ENCODE peak calls at places on chromosomes 1 and 21, in nine cellular contexts. H, A, T, X, Z, I, P, D and K are unnamed samples.

GRCh38 chr21:23162213-23162946 is 2164.2 kb downstream of the NCAM2 start:
- DNase-seq in H (no peak), A (no peak), T (no peak), X (no peak), Z (no peak), I (no peak), P (no peak), D (no peak), K (no peak)

GRCh38 chr1:24762133-24762676 is 17.0 kb downstream of the CLIC4 start:
- DNase-seq in H (no peak), A (no peak), T (no peak), X (no peak), Z (no peak), I (no peak), P (no peak), D (no peak), K (no peak)

GRCh38 chr1:43466403-43466802 is 12.7 kb upstream of the HYI start:
- DNase-seq in H (no peak), A (no peak), T (no peak), X (no peak), Z (no peak), I (no peak), P (no peak), D (no peak), K (no peak)

GRCh38 chr1:220281159-220281574 is 8.9 kb upstream of the RAB3GAP2 start:
- DNase-seq in H (no peak), A (no peak), T (peak; percentile 27), X (no peak), Z (no peak), I (no peak), P (no peak), D (no peak), K (peak; percentile 24)

GRCh38 chr1:54798769-54799641 is 2.1 kb downstream of the TTC22 start:
- DNase-seq in H (no peak), A (no peak), T (peak; percentile 40), X (no peak), Z (no peak), I (peak; percentile 94), P (peak; percentile 64), D (no peak), K (no peak)

GRCh38 chr1:11802973-11803885 is 2.5 kb downstream of the MTHFR start:
- DNase-seq in H (peak; percentile 94), A (peak; percentile 71), T (peak; percentile 94), X (peak; percentile 97), Z (peak; percentile 89), I (no peak), P (peak; percentile 89), D (peak; percentile 95), K (peak; percentile 36)

GRCh38 chr1:153773004-153773921 is 1.9 kb upstream of the SLC27A3 start:
- DNase-seq in H (no peak), A (no peak), T (no peak), X (no peak), Z (no peak), I (no peak), P (no peak), D (no peak), K (no peak)

GRCh38 chr1:26697978-26698849 is 2.4 kb downstream of the ARID1A start:
- DNase-seq in H (peak; percentile 94), A (peak; percentile 41), T (peak; percentile 87), X (peak; percentile 67), Z (peak; percentile 69), I (peak; percentile 69), P (peak; percentile 35), D (peak; percentile 71), K (peak; percentile 80)

GRCh38 chr1:151401860-151402259 is 2.5 kb downstream of the PSMB4 start:
- DNase-seq in H (no peak), A (no peak), T (no peak), X (no peak), Z (no peak), I (no peak), P (no peak), D (no peak), K (no peak)

GRCh38 chr1:230713915-230714764 is at the start of gene AGT:
- DNase-seq in H (peak; percentile 81), A (no peak), T (peak; percentile 63), X (peak; percentile 84), Z (peak; percentile 83), I (peak; percentile 35), P (peak; percentile 66), D (peak; percentile 87), K (no peak)

GRCh38 chr1:116254776-116255175 is 118.3 kb upstream of the ATP1A1 start:
- DNase-seq in H (no peak), A (no peak), T (peak; percentile 2), X (no peak), Z (no peak), I (no peak), P (no peak), D (no peak), K (no peak)

GRCh38 chr1:220151454-220151853 is 57.5 kb downstream of the IARS2 start:
- DNase-seq in H (no peak), A (no peak), T (no peak), X (peak; percentile 54), Z (peak; percentile 44), I (no peak), P (peak; percentile 34), D (no peak), K (no peak)

GRCh38 chr1:34378968-34379729 is 202.4 kb downstream of the C1orf94 start:
- DNase-seq in H (no peak), A (no peak), T (no peak), X (no peak), Z (no peak), I (peak; percentile 52), P (no peak), D (no peak), K (no peak)

GRCh38 chr1:117342397-117342796 is 24.9 kb upstream of the MAN1A2 start:
- DNase-seq in H (no peak), A (no peak), T (no peak), X (no peak), Z (no peak), I (no peak), P (no peak), D (no peak), K (no peak)

GRCh38 chr1:117179471-117179870 is 31.3 kb downstream of the VTCN1 start:
- DNase-seq in H (no peak), A (no peak), T (no peak), X (no peak), Z (no peak), I (no peak), P (no peak), D (no peak), K (no peak)

GRCh38 chr1:208497866-208498541 is 253.8 kb upstream of the PLXNA2 start:
- DNase-seq in H (no peak), A (no peak), T (no peak), X (no peak), Z (no peak), I (no peak), P (no peak), D (no peak), K (no peak)

GRCh38 chr1:117631361-117631760 is 25.5 kb downstream of the TENT5C start:
- DNase-seq in H (no peak), A (no peak), T (no peak), X (no peak), Z (no peak), I (no peak), P (no peak), D (no peak), K (no peak)

GRCh38 chr1:24920155-24920925 is 9.7 kb downstream of the RUNX3 start:
- DNase-seq in H (peak; percentile 37), A (peak; percentile 54), T (no peak), X (peak; percentile 23), Z (no peak), I (no peak), P (no peak), D (peak; percentile 47), K (no peak)

GRCh38 chr1:231094421-231094820 is 54.4 kb upstream of the FAM89A start:
- DNase-seq in H (no peak), A (no peak), T (no peak), X (no peak), Z (no peak), I (no peak), P (no peak), D (no peak), K (no peak)

GRCh38 chr1:19468397-19468956 is 16.9 kb downstream of the CAPZB start:
- DNase-seq in H (no peak), A (peak; percentile 39), T (peak; percentile 77), X (peak; percentile 38), Z (no peak), I (no peak), P (peak; percentile 75), D (no peak), K (no peak)

GRCh38 chr1:63575340-63575826 is 17.8 kb upstream of the PGM1 start:
- DNase-seq in H (no peak), A (no peak), T (peak; percentile 43), X (no peak), Z (no peak), I (no peak), P (no peak), D (no peak), K (peak; percentile 16)

GRCh38 chr21:45278156-45278911 is 9.4 kb downstream of the POFUT2 start:
- DNase-seq in H (no peak), A (no peak), T (no peak), X (no peak), Z (no peak), I (no peak), P (peak; percentile 15), D (no peak), K (no peak)

GRCh38 chr1:43786975-43787374 is 79.6 kb downstream of the ST3GAL3 start:
- DNase-seq in H (no peak), A (no peak), T (no peak), X (peak; percentile 25), Z (no peak), I (no peak), P (no peak), D (no peak), K (no peak)

GRCh38 chr21:36450511-36450910 is 29.4 kb downstream of the CLDN14 start:
- DNase-seq in H (no peak), A (no peak), T (no peak), X (no peak), Z (peak; percentile 56), I (peak; percentile 55), P (no peak), D (no peak), K (no peak)